ENCODE peak calls at places on chromosomes 1 and 21, in four cellular contexts. One of them, this sample, is unnamed.

GRCh38 chr1:37995773-37996379 is 6.1 kb upstream of the SF3A3 start:
- DNase-seq in IMR-90: peak
- DNase-seq in uterus: peak
- DNase-seq in CD8-positive, alpha-beta T cell: peak
- DNase-seq in this sample: peak

GRCh38 chr1:70487910-70488665 is 77.0 kb downstream of the CTH start:
- DNase-seq in IMR-90: peak
- DNase-seq in uterus: no peak
- DNase-seq in CD8-positive, alpha-beta T cell: no peak
- DNase-seq in this sample: no peak

GRCh38 chr1:1597275-1597930 is 2.5 kb downstream of the FNDC10 start:
- DNase-seq in uterus: no peak
- DNase-seq in IMR-90: no peak
- DNase-seq in CD8-positive, alpha-beta T cell: peak
- DNase-seq in this sample: no peak

GRCh38 chr1:3886106-3886670 is 13.9 kb downstream of the C1orf174 start:
- DNase-seq in uterus: no peak
- DNase-seq in CD8-positive, alpha-beta T cell: no peak
- DNase-seq in IMR-90: no peak
- DNase-seq in this sample: no peak

GRCh38 chr1:23194119-23194984 is 22.9 kb downstream of the HTR1D start:
- DNase-seq in IMR-90: peak
- DNase-seq in uterus: no peak
- DNase-seq in CD8-positive, alpha-beta T cell: no peak
- DNase-seq in this sample: no peak

GRCh38 chr1:205543351-205544305 is 39.2 kb downstream of the CDK18 start:
- DNase-seq in uterus: peak
- DNase-seq in CD8-positive, alpha-beta T cell: no peak
- DNase-seq in IMR-90: peak
- DNase-seq in this sample: peak

GRCh38 chr1:22788298-22788697 is 77.7 kb downstream of the EPHB2 start:
- DNase-seq in IMR-90: no peak
- DNase-seq in CD8-positive, alpha-beta T cell: no peak
- DNase-seq in uterus: no peak
- DNase-seq in this sample: peak

GRCh38 chr1:226549094-226549936 is 751 bp downstream of the STUM start:
- DNase-seq in uterus: no peak
- DNase-seq in IMR-90: no peak
- DNase-seq in CD8-positive, alpha-beta T cell: peak
- DNase-seq in this sample: no peak

GRCh38 chr1:171834831-171835230 is 6.5 kb upstream of the DNM3 start:
- DNase-seq in IMR-90: no peak
- DNase-seq in CD8-positive, alpha-beta T cell: no peak
- DNase-seq in uterus: no peak
- DNase-seq in this sample: no peak

GRCh38 chr1:209618756-209619420 is 33.3 kb downstream of the LAMB3 start:
- DNase-seq in CD8-positive, alpha-beta T cell: no peak
- DNase-seq in IMR-90: no peak
- DNase-seq in uterus: no peak
- DNase-seq in this sample: peak

GRCh38 chr21:45528028-45528705 is 14.1 kb downstream of the SLC19A1 start:
- DNase-seq in uterus: no peak
- DNase-seq in IMR-90: no peak
- DNase-seq in CD8-positive, alpha-beta T cell: peak
- DNase-seq in this sample: peak

GRCh38 chr1:88327391-88328267 is 356.4 kb upstream of the PKN2 start:
- DNase-seq in uterus: peak
- DNase-seq in CD8-positive, alpha-beta T cell: no peak
- DNase-seq in IMR-90: peak
- DNase-seq in this sample: no peak

GRCh38 chr1:226563666-226564065 is 15.1 kb downstream of the STUM start:
- DNase-seq in IMR-90: no peak
- DNase-seq in uterus: no peak
- DNase-seq in CD8-positive, alpha-beta T cell: no peak
- DNase-seq in this sample: no peak

GRCh38 chr1:169086603-169087455 is 19.7 kb upstream of the ATP1B1 start:
- DNase-seq in uterus: no peak
- DNase-seq in CD8-positive, alpha-beta T cell: no peak
- DNase-seq in IMR-90: peak
- DNase-seq in this sample: no peak

GRCh38 chr21:14273736-14274538 is 58.0 kb downstream of the RBM11 start:
- DNase-seq in IMR-90: no peak
- DNase-seq in CD8-positive, alpha-beta T cell: no peak
- DNase-seq in uterus: no peak
- DNase-seq in this sample: peak

GRCh38 chr1:198686069-198686728 is 47.4 kb downstream of the PTPRC start:
- DNase-seq in uterus: no peak
- DNase-seq in IMR-90: peak
- DNase-seq in CD8-positive, alpha-beta T cell: no peak
- DNase-seq in this sample: no peak

GRCh38 chr1:187842406-187843165 is 1013.8 kb downstream of the PLA2G4A start:
- DNase-seq in CD8-positive, alpha-beta T cell: no peak
- DNase-seq in IMR-90: peak
- DNase-seq in uterus: peak
- DNase-seq in this sample: no peak

GRCh38 chr1:112172294-112172882 is 182.9 kb upstream of the KCND3 start:
- DNase-seq in CD8-positive, alpha-beta T cell: no peak
- DNase-seq in uterus: peak
- DNase-seq in IMR-90: peak
- DNase-seq in this sample: peak

GRCh38 chr21:31543191-31543590 is 116.3 kb upstream of the SOD1 start:
- DNase-seq in uterus: no peak
- DNase-seq in IMR-90: peak
- DNase-seq in CD8-positive, alpha-beta T cell: no peak
- DNase-seq in this sample: no peak

GRCh38 chr1:175808573-175808972 is 65.2 kb upstream of the TNR start:
- DNase-seq in uterus: no peak
- DNase-seq in IMR-90: no peak
- DNase-seq in CD8-positive, alpha-beta T cell: no peak
- DNase-seq in this sample: no peak

GRCh38 chr21:38902608-38903445 is 97.1 kb downstream of the ETS2 start:
- DNase-seq in IMR-90: no peak
- DNase-seq in uterus: no peak
- DNase-seq in CD8-positive, alpha-beta T cell: no peak
- DNase-seq in this sample: no peak

GRCh38 chr1:157558119-157558518 is 5.8 kb upstream of the FCRL5 start:
- DNase-seq in uterus: no peak
- DNase-seq in CD8-positive, alpha-beta T cell: no peak
- DNase-seq in IMR-90: no peak
- DNase-seq in this sample: no peak

GRCh38 chr1:246793331-246793890 is 69.2 kb downstream of the SCCPDH start:
- DNase-seq in CD8-positive, alpha-beta T cell: no peak
- DNase-seq in uterus: no peak
- DNase-seq in IMR-90: no peak
- DNase-seq in this sample: no peak

GRCh38 chr1:240245629-240246020 is 153.9 kb downstream of the FMN2 start:
- DNase-seq in CD8-positive, alpha-beta T cell: no peak
- DNase-seq in IMR-90: peak
- DNase-seq in uterus: no peak
- DNase-seq in this sample: no peak

GRCh38 chr1:34867421-34867820 is 7.9 kb upstream of the SMIM12 start:
- DNase-seq in uterus: no peak
- DNase-seq in CD8-positive, alpha-beta T cell: no peak
- DNase-seq in IMR-90: no peak
- DNase-seq in this sample: no peak

GRCh38 chr1:154352581-154353459 is 27.5 kb downstream of the ATP8B2 start:
- DNase-seq in IMR-90: peak
- DNase-seq in CD8-positive, alpha-beta T cell: peak
- DNase-seq in uterus: peak
- DNase-seq in this sample: peak

GRCh38 chr1:43668956-43669355 is 19.0 kb downstream of the KDM4A start:
- DNase-seq in IMR-90: peak
- DNase-seq in CD8-positive, alpha-beta T cell: no peak
- DNase-seq in uterus: no peak
- DNase-seq in this sample: no peak

DNA sequence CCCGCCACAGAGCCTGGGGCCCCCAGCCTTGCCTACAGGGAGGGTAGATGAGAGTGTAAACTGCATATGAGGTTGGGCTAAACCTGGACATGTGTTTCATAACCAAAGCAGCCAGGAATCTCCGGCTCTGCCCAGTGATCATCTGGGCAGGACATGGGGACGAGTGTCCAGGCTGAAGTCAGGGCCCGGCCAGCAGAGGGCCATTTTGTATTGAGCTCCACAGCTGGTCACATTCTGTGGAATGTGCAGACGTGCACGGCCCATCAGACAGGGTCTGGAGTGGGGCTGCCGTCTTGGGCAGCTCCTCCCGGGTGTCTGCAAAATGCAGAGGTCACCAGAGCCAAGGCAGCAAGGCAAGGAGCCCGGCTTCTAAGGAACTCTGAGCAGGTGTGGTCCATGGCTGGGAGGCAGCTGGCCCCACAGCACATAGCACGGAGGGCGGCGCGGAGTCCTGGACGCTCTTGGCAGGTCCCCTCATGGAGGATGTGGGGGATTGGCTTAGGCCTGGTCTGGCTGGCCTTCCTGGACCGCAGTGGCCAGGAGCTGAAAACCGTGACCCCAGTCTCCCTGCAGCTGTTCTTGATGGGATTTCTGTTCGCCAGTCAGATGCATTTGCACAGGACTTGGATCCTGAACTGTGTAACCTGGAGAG is 6.3 kb downstream of the LRRC3 start:
- DNase-seq in IMR-90: no peak
- DNase-seq in CD8-positive, alpha-beta T cell: no peak
- DNase-seq in uterus: no peak
- DNase-seq in this sample: no peak
- TF ChIP-seq CTCF in IMR-90: no peak
- TF ChIP-seq CTCF in CD8-positive, alpha-beta T cell: no peak
- TF ChIP-seq CTCF in uterus: no peak
- TF ChIP-seq CTCF in this sample: peak

GRCh38 chr1:31702836-31703404 is 897 bp downstream of the COL16A1 start:
- DNase-seq in uterus: no peak
- DNase-seq in IMR-90: peak
- DNase-seq in CD8-positive, alpha-beta T cell: no peak
- DNase-seq in this sample: no peak

GRCh38 chr1:31706384-31707058 is 2.7 kb upstream of the COL16A1 start:
- DNase-seq in IMR-90: peak
- DNase-seq in CD8-positive, alpha-beta T cell: no peak
- DNase-seq in uterus: no peak
- DNase-seq in this sample: no peak

GRCh38 chr1:31703431-31704260 is at the start of gene COL16A1:
- DNase-seq in IMR-90: peak
- DNase-seq in CD8-positive, alpha-beta T cell: no peak
- DNase-seq in uterus: peak
- DNase-seq in this sample: peak

GRCh38 chr1:31704261-31705079 is 653 bp upstream of the COL16A1 start:
- DNase-seq in CD8-positive, alpha-beta T cell: no peak
- DNase-seq in uterus: peak
- DNase-seq in IMR-90: peak
- DNase-seq in this sample: no peak

DNA sequence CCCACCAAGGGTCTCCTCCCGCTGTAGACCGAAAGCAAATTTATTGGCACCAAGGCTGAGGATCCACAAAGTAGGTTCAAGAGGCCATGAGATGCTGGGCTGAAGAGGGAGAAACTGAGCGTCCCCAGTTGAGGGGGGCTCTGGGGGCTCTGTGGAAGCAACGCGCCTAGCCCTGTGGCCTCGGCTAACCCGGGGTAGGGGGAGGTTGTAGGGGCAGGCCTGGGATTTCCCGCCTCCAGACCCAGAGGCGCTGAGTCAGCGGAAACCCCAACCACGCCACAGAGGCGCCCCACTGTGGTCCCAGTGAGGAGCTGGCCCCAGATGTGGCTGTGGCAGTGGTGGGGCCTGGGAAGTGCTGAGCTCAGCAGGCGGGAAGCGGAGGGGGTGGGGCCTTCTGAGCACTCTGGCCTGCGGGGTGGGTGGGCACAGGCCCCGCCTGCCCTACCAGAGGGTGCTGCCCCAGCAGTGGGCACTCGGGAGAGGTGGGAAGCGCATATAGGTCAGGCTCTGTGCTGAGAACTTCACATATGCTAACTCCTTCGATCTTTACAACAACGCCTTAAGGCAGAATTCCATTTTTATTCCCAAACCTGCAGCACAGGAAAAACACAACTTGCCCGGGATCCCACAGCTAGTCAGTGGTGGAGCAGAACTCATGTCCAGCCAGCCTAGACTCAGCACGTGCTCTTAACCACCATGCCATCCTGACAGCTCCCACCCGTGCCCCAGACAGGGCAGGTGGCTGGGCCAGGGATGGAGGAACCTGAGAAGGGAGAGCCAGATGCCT is 1.5 kb upstream of the COL16A1 start:
- DNase-seq in uterus: peak
- DNase-seq in IMR-90: peak
- DNase-seq in CD8-positive, alpha-beta T cell: peak
- DNase-seq in this sample: peak
- TF ChIP-seq CTCF in uterus: peak
- TF ChIP-seq CTCF in IMR-90: peak
- TF ChIP-seq CTCF in CD8-positive, alpha-beta T cell: no peak
- TF ChIP-seq CTCF in this sample: peak

GRCh38 chr1:223557125-223557465 is 108.4 kb downstream of the CAPN8 start:
- DNase-seq in CD8-positive, alpha-beta T cell: no peak
- DNase-seq in IMR-90: no peak
- DNase-seq in uterus: no peak
- DNase-seq in this sample: no peak

GRCh38 chr1:223558512-223558911 is 107.0 kb downstream of the CAPN8 start:
- DNase-seq in CD8-positive, alpha-beta T cell: no peak
- DNase-seq in IMR-90: no peak
- DNase-seq in uterus: no peak
- DNase-seq in this sample: no peak

GRCh38 chr1:223553957-223554356 is 111.5 kb downstream of the CAPN8 start:
- DNase-seq in IMR-90: no peak
- DNase-seq in CD8-positive, alpha-beta T cell: no peak
- DNase-seq in uterus: no peak
- DNase-seq in this sample: no peak

GRCh38 chr1:223551610-223552009 is 113.9 kb downstream of the CAPN8 start:
- DNase-seq in uterus: no peak
- DNase-seq in IMR-90: peak
- DNase-seq in CD8-positive, alpha-beta T cell: no peak
- DNase-seq in this sample: no peak

DNA sequence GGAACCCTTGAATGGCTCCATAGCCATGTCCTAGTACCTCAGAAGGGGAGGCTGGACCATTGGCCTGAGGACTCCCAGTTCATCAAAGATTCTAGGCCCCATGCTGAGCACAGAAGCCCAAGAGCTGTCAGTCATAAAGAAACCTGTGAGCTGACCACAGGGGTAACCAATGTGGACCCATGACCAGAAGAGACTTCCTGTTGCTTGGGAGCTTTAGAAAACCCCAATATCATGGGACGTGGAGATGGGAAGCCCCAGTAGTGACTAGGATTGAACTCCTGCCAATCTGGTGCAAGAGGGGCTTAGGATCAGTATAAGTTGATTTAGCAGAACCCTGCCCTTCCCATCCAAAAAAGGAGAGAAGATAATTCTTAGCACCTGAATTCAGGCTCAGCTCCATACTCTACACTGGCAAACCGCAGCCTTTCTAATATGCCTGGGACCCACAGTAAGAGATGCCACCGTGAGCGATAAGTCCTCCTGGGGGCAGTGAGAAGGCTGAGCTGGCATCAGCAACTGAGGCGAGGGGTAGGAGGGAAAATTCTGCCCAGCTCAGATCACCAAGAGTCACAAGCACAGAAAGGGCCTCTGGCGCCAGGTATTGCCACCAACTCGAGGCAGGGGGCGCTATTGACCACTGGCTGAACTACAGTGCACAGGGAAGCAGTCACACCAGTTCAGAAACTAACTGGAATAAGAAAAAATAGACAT is 108.9 kb downstream of the CAPN8 start:
- DNase-seq in CD8-positive, alpha-beta T cell: no peak
- DNase-seq in uterus: no peak
- DNase-seq in IMR-90: peak
- DNase-seq in this sample: no peak
- TF ChIP-seq CTCF in CD8-positive, alpha-beta T cell: no peak
- TF ChIP-seq CTCF in uterus: no peak
- TF ChIP-seq CTCF in IMR-90: peak
- TF ChIP-seq CTCF in this sample: peak

GRCh38 chr1:203638914-203639313 is 12.3 kb downstream of the ATP2B4 start:
- DNase-seq in uterus: no peak
- DNase-seq in CD8-positive, alpha-beta T cell: no peak
- DNase-seq in IMR-90: no peak
- DNase-seq in this sample: peak
- TF ChIP-seq CTCF in uterus: no peak
- TF ChIP-seq CTCF in CD8-positive, alpha-beta T cell: no peak
- TF ChIP-seq CTCF in IMR-90: peak
- TF ChIP-seq CTCF in this sample: peak